ENCODE peak calls at places on chromosomes 4 and X, in six cellular contexts. Q is IMR-90, Y is Peyer's patch, M is heart left ventricle, Z is spleen, T is endothelial cell of umbilical vein. I is an unnamed sample.

GRCh38 chrX:120568047-120568446 is 7.3 kb upstream of the CUL4B start:
- DNase-seq in Q (no peak), Y (no peak), M (no peak), Z (no peak), T (no peak), I (no peak)

GRCh38 chr4:118964891-118965411 is 76.3 kb downstream of the SYNPO2 start:
- DNase-seq in Q (peak; percentile 70), Y (no peak), M (no peak), Z (no peak), T (no peak), I (no peak)

GRCh38 chrX:40035726-40036125 is 62.0 kb downstream of the BCOR start:
- DNase-seq in Q (no peak), Y (no peak), M (no peak), Z (no peak), T (no peak), I (no peak)

GRCh38 chr4:3371581-3372001 is 70.2 kb upstream of the HGFAC start:
- DNase-seq in Q (peak; percentile 21), Y (peak; percentile 13), M (no peak), Z (peak; percentile 56), T (no peak), I (no peak)

GRCh38 chr4:91280551-91281290 is 1023.0 kb upstream of the GRID2 start:
- DNase-seq in Q (no peak), Y (no peak), M (no peak), Z (no peak), T (no peak), I (no peak)

GRCh38 chrX:18146954-18147353 is 73.7 kb downstream of the BEND2 start:
- DNase-seq in Q (peak; percentile 13), Y (no peak), M (no peak), Z (no peak), T (no peak), I (peak; percentile 37)

GRCh38 chr4:71857713-71858451 is 74.0 kb upstream of the GC start:
- DNase-seq in Q (no peak), Y (no peak), M (no peak), Z (no peak), T (no peak), I (peak; percentile 81)

GRCh38 chrX:115367956-115368355 is 78.4 kb downstream of the LUZP4 start:
- DNase-seq in Q (peak; percentile 18), Y (no peak), M (no peak), Z (no peak), T (peak; percentile 74), I (no peak)

GRCh38 chr4:26410385-26411293 is 79.6 kb downstream of the CCKAR start:
- DNase-seq in Q (peak; percentile 63), Y (no peak), M (no peak), Z (no peak), T (peak; percentile 67), I (peak; percentile 67)

GRCh38 chr4:146638801-146639351 is at the start of gene POU4F2:
- DNase-seq in Q (no peak), Y (no peak), M (no peak), Z (no peak), T (peak; percentile 23), I (peak; percentile 17)

GRCh38 chr4:89356086-89356485 is 48.5 kb upstream of the GPRIN3 start:
- DNase-seq in Q (no peak), Y (no peak), M (no peak), Z (no peak), T (peak; percentile 44), I (no peak)

GRCh38 chr4:119207051-119207450 is 5.5 kb upstream of the USP53 start:
- DNase-seq in Q (peak; percentile 50), Y (no peak), M (no peak), Z (no peak), T (peak; percentile 51), I (no peak)

GRCh38 chr4:92969650-92970370 is 666.0 kb downstream of the GRID2 start:
- DNase-seq in Q (peak; percentile 94), Y (no peak), M (no peak), Z (no peak), T (peak; percentile 76), I (no peak)

GRCh38 chrX:64894454-64895038 is 81.7 kb downstream of the ZC4H2 start:
- DNase-seq in Q (peak; percentile 5), Y (peak; percentile 16), M (no peak), Z (no peak), T (peak; percentile 2), I (peak; percentile 24)

GRCh38 chr4:41548305-41548704 is 10.3 kb downstream of the LIMCH1 start:
- DNase-seq in Q (no peak), Y (no peak), M (no peak), Z (no peak), T (no peak), I (no peak)

GRCh38 chr4:74934016-74934821 is 1.3 kb downstream of the PARM1 start:
- DNase-seq in Q (peak; percentile 14), Y (peak; percentile 21), M (peak; percentile 59), Z (peak; percentile 82), T (peak; percentile 42), I (no peak)

GRCh38 chrX:134502686-134503085 is 42.7 kb downstream of the HPRT1 start:
- DNase-seq in Q (peak; percentile 69), Y (no peak), M (no peak), Z (no peak), T (no peak), I (no peak)

GRCh38 chr4:1300466-1301455 is 11.1 kb downstream of the MAEA start:
- DNase-seq in Q (peak; percentile 76), Y (no peak), M (peak; percentile 64), Z (peak; percentile 90), T (no peak), I (no peak)

GRCh38 chr4:184163813-184164212 is 53.9 kb downstream of the ENPP6 start:
- DNase-seq in Q (peak; percentile 6), Y (no peak), M (no peak), Z (no peak), T (peak; percentile 5), I (peak; percentile 17)

GRCh38 chrX:110036162-110037033 is 33.5 kb downstream of the TMEM164 start:
- DNase-seq in Q (no peak), Y (no peak), M (no peak), Z (no peak), T (no peak), I (peak; percentile 12)

GRCh38 chr4:159922119-159922518 is 819.2 kb downstream of the RAPGEF2 start:
- DNase-seq in Q (no peak), Y (no peak), M (no peak), Z (no peak), T (no peak), I (no peak)
- TF ChIP-seq POLR2A in Q (no peak), Y (no peak), M (no peak), Z (no peak), T (no peak), I (no peak)

DNA sequence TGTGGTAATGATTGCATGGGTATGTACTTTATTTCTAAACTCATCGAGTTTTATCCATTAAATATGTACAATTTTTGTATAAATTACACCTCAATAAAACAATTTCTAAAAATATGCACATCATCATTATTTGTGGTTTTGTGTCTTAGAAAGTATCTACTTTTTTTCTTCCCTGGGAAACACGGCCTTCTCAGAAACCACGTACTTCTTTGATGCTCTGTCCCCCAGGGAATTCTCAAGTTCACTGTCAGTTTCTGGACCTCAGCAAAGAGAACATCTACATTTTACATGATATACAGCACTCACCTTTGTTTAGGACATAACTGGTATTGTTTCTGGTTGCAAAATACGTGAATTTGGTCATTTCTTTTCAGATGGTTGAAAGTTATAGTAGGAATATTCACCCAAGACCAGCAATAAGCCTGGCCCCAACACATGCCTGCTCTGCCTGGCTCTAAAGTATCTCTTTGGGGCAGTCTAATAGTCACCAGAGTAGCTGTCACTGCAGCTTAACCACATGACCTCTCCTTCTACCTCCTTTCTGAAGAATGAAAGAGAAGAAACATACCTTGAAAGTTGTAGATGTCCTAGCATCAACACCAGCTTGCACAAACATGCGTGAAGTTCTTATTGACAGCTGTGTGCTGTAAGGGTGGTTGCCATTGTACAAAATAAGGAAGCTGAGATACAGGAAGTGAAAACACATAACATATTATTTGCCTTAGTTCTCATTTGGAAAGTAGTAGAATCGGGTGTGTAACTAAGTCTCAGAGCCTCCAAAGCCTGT is 48.4 kb upstream of the SPANXN4 start:
- DNase-seq in Q (no peak), Y (no peak), M (no peak), Z (no peak), T (no peak), I (no peak)
- TF ChIP-seq POLR2A in Q (no peak), Y (no peak), M (no peak), Z (no peak), T (no peak), I (no peak)

GRCh38 chrX:119237526-119238035 is 1.5 kb downstream of the PGRMC1 start:
- DNase-seq in Q (no peak), Y (no peak), M (no peak), Z (no peak), T (no peak), I (peak; percentile 12)

GRCh38 chrX:119236599-119237525 is 777 bp downstream of the PGRMC1 start:
- DNase-seq in Q (peak; percentile 74), Y (peak; percentile 16), M (peak; percentile 64), Z (peak; percentile 86), T (peak; percentile 44), I (peak; percentile 46)

GRCh38 chrX:119238557-119238956 is 2.5 kb downstream of the PGRMC1 start:
- DNase-seq in Q (peak; percentile 39), Y (no peak), M (no peak), Z (no peak), T (no peak), I (peak; percentile 6)

GRCh38 chrX:119234931-119235555 is 1.0 kb upstream of the PGRMC1 start:
- DNase-seq in Q (no peak), Y (no peak), M (no peak), Z (no peak), T (no peak), I (no peak)

DNA sequence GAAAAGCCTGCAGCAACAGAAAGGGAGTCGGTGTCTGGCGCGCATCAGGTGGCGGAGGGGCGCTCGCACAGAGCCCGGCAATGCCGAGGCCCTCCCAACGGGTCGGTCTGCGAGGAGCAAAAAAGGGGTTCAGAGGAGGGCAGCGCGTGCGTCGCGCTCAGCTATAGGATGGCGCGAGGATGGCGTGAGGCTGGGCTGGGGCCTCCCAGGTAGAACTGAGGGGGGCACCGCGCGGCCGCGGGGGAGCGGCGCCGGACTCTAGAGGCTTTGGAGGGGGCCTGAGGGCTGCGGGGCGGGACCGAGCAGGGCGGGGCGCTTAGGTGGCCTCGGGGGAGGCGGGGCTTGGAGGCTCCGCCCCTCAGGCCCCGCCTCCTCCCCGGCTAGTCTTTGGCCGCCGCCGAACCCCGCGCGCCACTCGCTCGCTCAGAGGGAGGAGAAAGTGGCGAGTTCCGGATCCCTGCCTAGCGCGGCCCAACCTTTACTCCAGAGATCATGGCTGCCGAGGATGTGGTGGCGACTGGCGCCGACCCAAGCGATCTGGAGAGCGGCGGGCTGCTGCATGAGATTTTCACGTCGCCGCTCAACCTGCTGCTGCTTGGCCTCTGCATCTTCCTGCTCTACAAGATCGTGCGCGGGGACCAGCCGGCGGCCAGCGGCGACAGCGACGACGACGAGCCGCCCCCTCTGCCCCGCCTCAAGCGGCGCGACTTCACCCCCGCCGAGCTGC is at the start of gene PGRMC1:
- DNase-seq in Q (peak; percentile 64), Y (peak; percentile 76), M (peak; percentile 91), Z (peak; percentile 94), T (peak; percentile 80), I (peak; percentile 85)
- TF ChIP-seq POLR2A in Q (peak; percentile 94), Y (peak; percentile 74), M (peak; percentile 79), Z (no peak), T (peak; percentile 74), I (peak; percentile 75)

GRCh38 chr4:53591372-53591892 is at the start of gene LNX1:
- DNase-seq in Q (no peak), Y (peak; percentile 16), M (no peak), Z (no peak), T (no peak), I (no peak)
- TF ChIP-seq POLR2A in Q (no peak), Y (peak; percentile 98), M (no peak), Z (no peak), T (no peak), I (no peak)

GRCh38 chrX:102155806-102156179 is at the start of gene BEX5:
- DNase-seq in Q (no peak), Y (peak; percentile 41), M (no peak), Z (peak; percentile 83), T (peak; percentile 51), I (no peak)
- TF ChIP-seq POLR2A in Q (no peak), Y (peak; percentile 18), M (no peak), Z (no peak), T (no peak), I (no peak)

GRCh38 chrX:152941328-152942111 is 43.7 kb downstream of the ZNF185 start:
- DNase-seq in Q (peak; percentile 89), Y (peak; percentile 87), M (peak; percentile 94), Z (peak; percentile 97), T (peak; percentile 91), I (peak; percentile 94)
- TF ChIP-seq POLR2A in Q (peak; percentile 26), Y (no peak), M (peak; percentile 51), Z (no peak), T (peak; percentile 75), I (no peak)

I was measured in erythroblast.